ENCODE peak calls at places on chromosomes 12 and 14, in ten cellular contexts. One of them, this sample, is unnamed.

GRCh38 chr12:96108321-96108720 is 72.9 kb upstream of the LTA4H start:
- DNase-seq in lower lobe of right lung: no peak
- DNase-seq in cardiac fibroblast: peak; percentile 17
- DNase-seq in AG09309: no peak
- DNase-seq in tibial nerve: peak; percentile 11
- DNase-seq in SK-N-SH: no peak
- DNase-seq in GM23338: peak; percentile 23
- DNase-seq in thyroid gland: peak; percentile 20
- DNase-seq in adrenal gland: peak; percentile 35
- DNase-seq in CD8-positive, alpha-beta T cell: peak; percentile 56
- DNase-seq in this sample: peak; percentile 64

GRCh38 chr14:60266021-60266937 is 17.3 kb downstream of the PPM1A start:
- DNase-seq in lower lobe of right lung: no peak
- DNase-seq in cardiac fibroblast: peak; percentile 33
- DNase-seq in AG09309: no peak
- DNase-seq in tibial nerve: no peak
- DNase-seq in SK-N-SH: no peak
- DNase-seq in GM23338: peak; percentile 74
- DNase-seq in thyroid gland: no peak
- DNase-seq in adrenal gland: no peak
- DNase-seq in CD8-positive, alpha-beta T cell: no peak
- DNase-seq in this sample: no peak

GRCh38 chr12:127270193-127270592 is 996.8 kb upstream of the TMEM132C start:
- DNase-seq in lower lobe of right lung: no peak
- DNase-seq in cardiac fibroblast: peak; percentile 73
- DNase-seq in AG09309: peak; percentile 89
- DNase-seq in tibial nerve: peak; percentile 61
- DNase-seq in SK-N-SH: no peak
- DNase-seq in GM23338: no peak
- DNase-seq in thyroid gland: no peak
- DNase-seq in adrenal gland: no peak
- DNase-seq in CD8-positive, alpha-beta T cell: no peak
- DNase-seq in this sample: no peak

GRCh38 chr12:51395283-51396230 is 4.4 kb upstream of the GALNT6 start:
- DNase-seq in lower lobe of right lung: no peak
- DNase-seq in cardiac fibroblast: no peak
- DNase-seq in AG09309: no peak
- DNase-seq in tibial nerve: no peak
- DNase-seq in SK-N-SH: peak; percentile 52
- DNase-seq in GM23338: no peak
- DNase-seq in thyroid gland: no peak
- DNase-seq in adrenal gland: no peak
- DNase-seq in CD8-positive, alpha-beta T cell: peak; percentile 50
- DNase-seq in this sample: no peak

GRCh38 chr12:28775556-28775955 is 373.5 kb upstream of the FAR2 start:
- DNase-seq in lower lobe of right lung: no peak
- DNase-seq in cardiac fibroblast: no peak
- DNase-seq in AG09309: no peak
- DNase-seq in tibial nerve: no peak
- DNase-seq in SK-N-SH: no peak
- DNase-seq in GM23338: no peak
- DNase-seq in thyroid gland: no peak
- DNase-seq in adrenal gland: no peak
- DNase-seq in CD8-positive, alpha-beta T cell: no peak
- DNase-seq in this sample: no peak

GRCh38 chr12:54258286-54258685 is 21.6 kb downstream of the CBX5 start:
- DNase-seq in lower lobe of right lung: no peak
- DNase-seq in cardiac fibroblast: peak; percentile 43
- DNase-seq in AG09309: no peak
- DNase-seq in tibial nerve: no peak
- DNase-seq in SK-N-SH: no peak
- DNase-seq in GM23338: peak; percentile 31
- DNase-seq in thyroid gland: no peak
- DNase-seq in adrenal gland: no peak
- DNase-seq in CD8-positive, alpha-beta T cell: no peak
- DNase-seq in this sample: no peak

GRCh38 chr12:90978117-90978770 is 23.3 kb upstream of the CCER1 start:
- DNase-seq in lower lobe of right lung: no peak
- DNase-seq in cardiac fibroblast: peak; percentile 87
- DNase-seq in AG09309: peak; percentile 78
- DNase-seq in tibial nerve: no peak
- DNase-seq in SK-N-SH: peak; percentile 32
- DNase-seq in GM23338: peak; percentile 55
- DNase-seq in thyroid gland: no peak
- DNase-seq in adrenal gland: no peak
- DNase-seq in CD8-positive, alpha-beta T cell: no peak
- DNase-seq in this sample: no peak

GRCh38 chr14:59455411-59455810 is 9.8 kb downstream of the GPR135 start:
- DNase-seq in lower lobe of right lung: no peak
- DNase-seq in cardiac fibroblast: peak; percentile 73
- DNase-seq in AG09309: peak; percentile 41
- DNase-seq in tibial nerve: no peak
- DNase-seq in SK-N-SH: no peak
- DNase-seq in GM23338: no peak
- DNase-seq in thyroid gland: no peak
- DNase-seq in adrenal gland: no peak
- DNase-seq in CD8-positive, alpha-beta T cell: no peak
- DNase-seq in this sample: no peak

GRCh38 chr14:76941544-76942287 is 86.8 kb downstream of the IRF2BPL start:
- DNase-seq in lower lobe of right lung: no peak
- DNase-seq in cardiac fibroblast: no peak
- DNase-seq in AG09309: no peak
- DNase-seq in tibial nerve: no peak
- DNase-seq in SK-N-SH: no peak
- DNase-seq in GM23338: no peak
- DNase-seq in thyroid gland: no peak
- DNase-seq in adrenal gland: no peak
- DNase-seq in CD8-positive, alpha-beta T cell: no peak
- DNase-seq in this sample: no peak

GRCh38 chr14:61662437-61663311 is 32.6 kb upstream of the HIF1A start:
- DNase-seq in lower lobe of right lung: no peak
- DNase-seq in cardiac fibroblast: peak; percentile 78
- DNase-seq in AG09309: no peak
- DNase-seq in tibial nerve: peak; percentile 13
- DNase-seq in SK-N-SH: peak; percentile 19
- DNase-seq in GM23338: peak; percentile 36
- DNase-seq in thyroid gland: peak; percentile 31
- DNase-seq in adrenal gland: no peak
- DNase-seq in CD8-positive, alpha-beta T cell: peak; percentile 67
- DNase-seq in this sample: peak; percentile 46

GRCh38 chr14:64405295-64405694 is 17.1 kb downstream of the MTHFD1 start:
- DNase-seq in lower lobe of right lung: no peak
- DNase-seq in cardiac fibroblast: no peak
- DNase-seq in AG09309: no peak
- DNase-seq in tibial nerve: no peak
- DNase-seq in SK-N-SH: no peak
- DNase-seq in GM23338: peak; percentile 26
- DNase-seq in thyroid gland: no peak
- DNase-seq in adrenal gland: no peak
- DNase-seq in CD8-positive, alpha-beta T cell: no peak
- DNase-seq in this sample: no peak

GRCh38 chr12:65602579-65603295 is 221.5 kb upstream of the HMGA2 start:
- DNase-seq in lower lobe of right lung: peak; percentile 73
- DNase-seq in cardiac fibroblast: peak; percentile 96
- DNase-seq in AG09309: peak; percentile 79
- DNase-seq in tibial nerve: peak; percentile 81
- DNase-seq in SK-N-SH: peak; percentile 35
- DNase-seq in GM23338: peak; percentile 89
- DNase-seq in thyroid gland: peak; percentile 72
- DNase-seq in adrenal gland: peak; percentile 74
- DNase-seq in CD8-positive, alpha-beta T cell: no peak
- DNase-seq in this sample: peak; percentile 52

GRCh38 chr14:71322660-71323250 is 415.5 kb downstream of the PCNX1 start:
- DNase-seq in lower lobe of right lung: no peak
- DNase-seq in cardiac fibroblast: peak; percentile 79
- DNase-seq in AG09309: peak; percentile 43
- DNase-seq in tibial nerve: peak; percentile 29
- DNase-seq in SK-N-SH: peak; percentile 24
- DNase-seq in GM23338: no peak
- DNase-seq in thyroid gland: peak; percentile 17
- DNase-seq in adrenal gland: no peak
- DNase-seq in CD8-positive, alpha-beta T cell: no peak
- DNase-seq in this sample: no peak

GRCh38 chr14:72515779-72516770 is 377.8 kb downstream of the DPF3 start:
- DNase-seq in lower lobe of right lung: no peak
- DNase-seq in cardiac fibroblast: peak; percentile 57
- DNase-seq in AG09309: no peak
- DNase-seq in tibial nerve: no peak
- DNase-seq in SK-N-SH: no peak
- DNase-seq in GM23338: peak; percentile 11
- DNase-seq in thyroid gland: no peak
- DNase-seq in adrenal gland: no peak
- DNase-seq in CD8-positive, alpha-beta T cell: peak; percentile 31
- DNase-seq in this sample: no peak

GRCh38 chr12:32062841-32063240 is 43.8 kb upstream of the BICD1 start:
- DNase-seq in lower lobe of right lung: no peak
- DNase-seq in cardiac fibroblast: peak; percentile 9
- DNase-seq in AG09309: no peak
- DNase-seq in tibial nerve: no peak
- DNase-seq in SK-N-SH: peak; percentile 25
- DNase-seq in GM23338: no peak
- DNase-seq in thyroid gland: no peak
- DNase-seq in adrenal gland: no peak
- DNase-seq in CD8-positive, alpha-beta T cell: no peak
- DNase-seq in this sample: no peak

GRCh38 chr12:57730336-57731067 is 8.0 kb downstream of the AGAP2 start:
- DNase-seq in lower lobe of right lung: no peak
- DNase-seq in cardiac fibroblast: no peak
- DNase-seq in AG09309: no peak
- DNase-seq in tibial nerve: no peak
- DNase-seq in SK-N-SH: no peak
- DNase-seq in GM23338: no peak
- DNase-seq in thyroid gland: no peak
- DNase-seq in adrenal gland: no peak
- DNase-seq in CD8-positive, alpha-beta T cell: no peak
- DNase-seq in this sample: peak; percentile 50

GRCh38 chr12:94731733-94732360 is 81.5 kb upstream of the TMCC3 start:
- DNase-seq in lower lobe of right lung: no peak
- DNase-seq in cardiac fibroblast: no peak
- DNase-seq in AG09309: no peak
- DNase-seq in tibial nerve: no peak
- DNase-seq in SK-N-SH: no peak
- DNase-seq in GM23338: no peak
- DNase-seq in thyroid gland: no peak
- DNase-seq in adrenal gland: no peak
- DNase-seq in CD8-positive, alpha-beta T cell: no peak
- DNase-seq in this sample: no peak

GRCh38 chr12:85983601-85984000 is 109.5 kb downstream of the NTS start:
- DNase-seq in lower lobe of right lung: no peak
- DNase-seq in cardiac fibroblast: no peak
- DNase-seq in AG09309: no peak
- DNase-seq in tibial nerve: no peak
- DNase-seq in SK-N-SH: no peak
- DNase-seq in GM23338: no peak
- DNase-seq in thyroid gland: no peak
- DNase-seq in adrenal gland: no peak
- DNase-seq in CD8-positive, alpha-beta T cell: no peak
- DNase-seq in this sample: no peak
- H3K4me3 ChIP-seq in lower lobe of right lung: no peak overlapping the region
- H3K4me3 ChIP-seq in cardiac fibroblast: no peak overlapping the region
- H3K4me3 ChIP-seq in AG09309: no peak overlapping the region
- H3K4me3 ChIP-seq in tibial nerve: no peak overlapping the region
- H3K4me3 ChIP-seq in SK-N-SH: no peak overlapping the region
- H3K4me3 ChIP-seq in GM23338: no peak overlapping the region
- H3K4me3 ChIP-seq in thyroid gland: no peak overlapping the region
- H3K4me3 ChIP-seq in adrenal gland: no peak overlapping the region
- H3K4me3 ChIP-seq in CD8-positive, alpha-beta T cell: no peak overlapping the region
- H3K4me3 ChIP-seq in this sample: no peak overlapping the region

DNA sequence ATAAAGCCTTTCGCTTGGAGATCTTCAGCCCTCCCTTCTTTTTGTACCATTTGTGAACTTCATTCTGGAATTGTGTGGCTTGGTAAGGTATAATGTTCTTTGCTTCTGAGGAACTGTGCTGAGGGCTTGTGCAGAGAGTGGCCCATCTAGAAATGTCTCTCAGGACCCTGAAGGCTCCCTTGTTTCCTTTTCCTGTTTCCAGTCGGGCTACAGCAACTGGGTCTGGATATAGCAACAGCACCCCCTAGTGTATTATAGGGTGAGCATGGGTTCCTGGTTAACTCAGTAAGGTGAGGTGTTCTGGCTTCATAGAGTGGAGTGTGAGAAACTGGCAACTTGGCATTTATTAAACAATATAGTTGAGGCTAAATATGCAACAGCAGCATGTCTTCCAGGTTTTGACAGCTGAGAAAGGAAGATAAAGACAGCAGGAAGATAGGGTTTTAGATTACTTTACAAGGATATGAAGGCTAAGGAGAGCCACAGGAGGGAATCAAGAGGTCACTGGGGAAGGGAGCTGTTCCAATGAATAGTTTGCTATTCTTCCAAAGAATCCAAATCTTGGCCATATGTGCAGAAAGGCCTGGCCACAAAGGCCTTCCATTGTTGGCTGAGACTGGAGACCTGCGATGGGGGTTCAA is 49.1 kb upstream of the RNU6-8 start:
- DNase-seq in lower lobe of right lung: no peak
- DNase-seq in cardiac fibroblast: peak; percentile 84
- DNase-seq in AG09309: peak; percentile 35
- DNase-seq in tibial nerve: peak; percentile 63
- DNase-seq in SK-N-SH: peak; percentile 76
- DNase-seq in GM23338: peak; percentile 85
- DNase-seq in thyroid gland: peak; percentile 56
- DNase-seq in adrenal gland: peak; percentile 66
- DNase-seq in CD8-positive, alpha-beta T cell: peak; percentile 60
- DNase-seq in this sample: no peak
- TF ChIP-seq CTCF in lower lobe of right lung: peak; percentile 84
- TF ChIP-seq CTCF in cardiac fibroblast: peak; percentile 89
- TF ChIP-seq CTCF in AG09309: peak; percentile 90
- TF ChIP-seq CTCF in tibial nerve: peak; percentile 74
- TF ChIP-seq CTCF in SK-N-SH: peak; percentile 92
- TF ChIP-seq CTCF in GM23338: peak; percentile 94
- TF ChIP-seq CTCF in thyroid gland: peak; percentile 86
- TF ChIP-seq CTCF in adrenal gland: peak; percentile 81
- TF ChIP-seq CTCF in CD8-positive, alpha-beta T cell: peak; percentile 87
- TF ChIP-seq CTCF in this sample: peak; percentile 79

DNA sequence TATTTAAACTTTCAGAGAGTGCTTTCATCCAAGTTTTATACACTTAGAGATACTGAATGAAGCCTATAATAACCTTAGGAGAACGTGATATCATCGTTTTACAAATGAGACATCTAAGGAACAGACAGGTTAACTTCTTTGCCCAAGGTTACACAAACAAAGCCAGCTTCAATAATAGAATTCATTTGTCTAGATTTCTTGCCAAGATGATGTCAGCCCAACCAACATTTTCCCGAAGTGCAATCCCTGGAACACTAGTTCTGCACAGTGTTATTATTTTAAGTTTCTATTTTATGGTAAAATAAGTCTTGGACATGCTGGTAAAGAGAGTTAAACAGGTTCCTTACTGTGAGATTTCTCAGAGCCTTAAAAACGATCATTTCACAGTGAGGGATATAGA is 174.6 kb downstream of the SLC25A21 start:
- DNase-seq in lower lobe of right lung: no peak
- DNase-seq in cardiac fibroblast: no peak
- DNase-seq in AG09309: no peak
- DNase-seq in tibial nerve: no peak
- DNase-seq in SK-N-SH: no peak
- DNase-seq in GM23338: no peak
- DNase-seq in thyroid gland: no peak
- DNase-seq in adrenal gland: no peak
- DNase-seq in CD8-positive, alpha-beta T cell: no peak
- DNase-seq in this sample: no peak
- H3K4me3 ChIP-seq in lower lobe of right lung: no peak overlapping the region
- H3K4me3 ChIP-seq in cardiac fibroblast: no peak overlapping the region
- H3K4me3 ChIP-seq in AG09309: no peak overlapping the region
- H3K4me3 ChIP-seq in tibial nerve: no peak overlapping the region
- H3K4me3 ChIP-seq in SK-N-SH: no peak overlapping the region
- H3K4me3 ChIP-seq in GM23338: no peak overlapping the region
- H3K4me3 ChIP-seq in thyroid gland: no peak overlapping the region
- H3K4me3 ChIP-seq in adrenal gland: no peak overlapping the region
- H3K4me3 ChIP-seq in CD8-positive, alpha-beta T cell: no peak overlapping the region
- H3K4me3 ChIP-seq in this sample: no peak overlapping the region

GRCh38 chr12:121837680-121838079 is 21.0 kb downstream of the HPD start:
- DNase-seq in lower lobe of right lung: no peak
- DNase-seq in cardiac fibroblast: no peak
- DNase-seq in AG09309: no peak
- DNase-seq in tibial nerve: no peak
- DNase-seq in SK-N-SH: no peak
- DNase-seq in GM23338: no peak
- DNase-seq in thyroid gland: no peak
- DNase-seq in adrenal gland: no peak
- DNase-seq in CD8-positive, alpha-beta T cell: no peak
- DNase-seq in this sample: no peak
- TF ChIP-seq CTCF in lower lobe of right lung: no peak
- TF ChIP-seq CTCF in cardiac fibroblast: no peak
- TF ChIP-seq CTCF in AG09309: no peak
- TF ChIP-seq CTCF in tibial nerve: no peak
- TF ChIP-seq CTCF in SK-N-SH: no peak
- TF ChIP-seq CTCF in GM23338: peak; percentile 29
- TF ChIP-seq CTCF in thyroid gland: no peak
- TF ChIP-seq CTCF in adrenal gland: no peak
- TF ChIP-seq CTCF in CD8-positive, alpha-beta T cell: no peak
- TF ChIP-seq CTCF in this sample: no peak